ENCODE peak calls at places on chromosomes 11 and 22, in seven cellular contexts. F is A549, M is prostate gland, Q is right cardiac atrium, E is neural progenitor cell, L is kidney, O is transverse colon. B is an unnamed sample.
A peak's percentile ranks its signal among the peaks of the same experiment; 100 is the strongest.

GRCh38 chr11:76753950-76754349 is 29.2 kb upstream of the TSKU start:
- DNase-seq in Q (no peak), O (no peak), F (no peak), L (no peak), E (no peak), M (no peak), B (no peak)

GRCh38 chr11:125091247-125091876 is 20.1 kb downstream of the TMEM218 start:
- DNase-seq in L (no peak), O (no peak), E (peak; percentile 89), Q (no peak), F (peak; percentile 33), M (no peak), B (peak; percentile 56)

GRCh38 chr11:59197990-59198389 is 14.7 kb downstream of the MPEG1 start:
- DNase-seq in E (no peak), L (peak; percentile 98), Q (peak; percentile 89), O (no peak), F (no peak), M (peak; percentile 42), B (peak; percentile 84)

GRCh38 chr11:113796663-113797259 is 17.2 kb downstream of the CLDN25 start:
- DNase-seq in E (peak; percentile 71), L (no peak), M (peak; percentile 66), O (no peak), F (peak; percentile 28), Q (no peak), B (peak; percentile 17)

GRCh38 chr22:17700778-17701177 is 62.2 kb downstream of the BCL2L13 start:
- DNase-seq in Q (no peak), F (no peak), E (no peak), M (no peak), O (no peak), L (no peak), B (no peak)

GRCh38 chr22:20488946-20489345 is 6.6 kb downstream of the KLHL22 start:
- DNase-seq in F (no peak), O (no peak), Q (no peak), M (no peak), E (peak; percentile 6), L (no peak), B (no peak)

GRCh38 chr11:77475206-77475605 is 1.3 kb upstream of the PAK1 start:
- DNase-seq in E (no peak), O (no peak), L (no peak), F (no peak), M (no peak), Q (no peak), B (no peak)

GRCh38 chr11:119481021-119481666 is 58.2 kb upstream of the THY1 start:
- DNase-seq in M (peak; percentile 86), F (peak; percentile 84), Q (peak; percentile 83), O (peak; percentile 82), E (peak; percentile 80), L (peak; percentile 90), B (peak; percentile 91)

GRCh38 chr11:16191212-16191851 is 165.0 kb downstream of the SOX6 start:
- DNase-seq in O (peak; percentile 8), E (no peak), L (no peak), M (no peak), Q (no peak), F (no peak), B (no peak)

GRCh38 chr11:70091651-70092050 is 13.5 kb downstream of the ANO1 start:
- DNase-seq in E (no peak), F (no peak), L (no peak), O (no peak), Q (no peak), M (no peak), B (no peak)

GRCh38 chr11:75733346-75734107 is 15.9 kb downstream of the MOGAT2 start:
- DNase-seq in F (no peak), M (peak; percentile 13), E (peak; percentile 39), Q (peak; percentile 18), O (no peak), L (no peak), B (peak; percentile 95)
- H3K4me1 ChIP-seq in F (no peaks in the 10 kb centered on the region), M (no peaks in the 10 kb centered on the region), E (peaks cover 8% of the 10 kb centered on the region), Q (peaks cover 13% of the 10 kb centered on the region), O (no peaks in the 10 kb centered on the region), L (peaks cover 3% of the 10 kb centered on the region), B (peaks cover 29% of the 10 kb centered on the region)

GRCh38 chr11:1529286-1529685 is 42.7 kb upstream of the MOB2 start:
- DNase-seq in E (no peak), Q (no peak), M (no peak), F (no peak), L (no peak), O (no peak), B (no peak)
- H3K4me1 ChIP-seq in E (no peaks in the 10 kb centered on the region), Q (peaks cover 21% of the 10 kb centered on the region), M (peaks cover 23% of the 10 kb centered on the region), F (no peaks in the 10 kb centered on the region), L (peaks cover 19% of the 10 kb centered on the region), O (peaks cover 11% of the 10 kb centered on the region), B (no peaks in the 10 kb centered on the region)

GRCh38 chr11:44952082-44952481 is 1.4 kb upstream of the TP53I11 start:
- DNase-seq in O (peak; percentile 49), L (no peak), M (no peak), F (no peak), E (no peak), Q (no peak), B (no peak)

GRCh38 chr11:44957051-44957515 is 6.4 kb upstream of the TP53I11 start:
- DNase-seq in E (peak; percentile 67), M (no peak), Q (no peak), O (no peak), F (no peak), L (peak; percentile 69), B (no peak)

GRCh38 chr11:44952500-44953260 is 2.0 kb upstream of the TP53I11 start:
- DNase-seq in M (no peak), L (no peak), E (no peak), O (no peak), F (no peak), Q (no peak), B (no peak)

GRCh38 chr11:44955019-44955738 is 4.5 kb upstream of the TP53I11 start:
- DNase-seq in O (peak; percentile 66), F (peak; percentile 71), Q (peak; percentile 76), L (peak; percentile 86), M (no peak), E (no peak), B (peak; percentile 94)

DNA sequence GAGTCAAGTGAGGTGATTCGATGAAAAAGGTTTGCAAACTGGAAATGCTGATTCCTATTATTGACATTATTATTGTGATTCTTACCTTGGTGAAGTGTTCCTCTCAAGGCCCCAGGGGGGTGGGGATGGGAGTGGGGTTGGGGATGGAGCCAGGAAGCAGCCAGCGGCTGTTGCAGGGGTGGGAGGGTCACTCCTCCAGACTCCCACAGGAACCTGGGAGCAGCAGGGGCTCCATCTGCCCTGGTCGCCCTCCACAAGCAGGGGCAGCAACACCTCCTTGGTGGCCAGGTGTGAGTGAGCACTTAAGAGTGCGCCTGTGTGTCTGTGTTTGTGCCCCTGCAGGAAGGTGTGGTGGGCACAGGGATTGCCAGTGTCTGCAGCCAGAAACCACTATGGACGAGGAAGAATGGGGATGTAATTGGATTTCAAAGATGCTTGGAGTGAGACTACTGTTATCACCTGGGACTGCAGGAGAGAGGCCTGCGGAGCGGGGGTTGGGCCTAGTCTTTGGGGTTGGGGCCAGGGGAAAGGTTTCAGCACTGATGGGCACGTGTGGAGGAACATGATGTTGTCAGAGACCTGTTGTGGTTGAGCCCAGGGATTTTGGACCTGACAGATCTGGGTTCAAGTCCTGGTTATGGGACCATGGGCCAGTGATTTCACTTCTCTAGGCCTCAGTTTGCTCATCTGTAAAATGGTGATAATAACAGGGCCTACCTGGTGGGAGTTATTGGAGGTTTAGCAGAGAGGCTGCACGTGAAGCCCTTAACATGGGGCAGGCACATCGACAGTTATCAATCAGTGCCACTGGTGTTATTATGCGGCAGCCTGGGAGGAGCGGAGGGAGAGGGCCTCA is 3.6 kb upstream of the TP53I11 start:
- DNase-seq in O (no peak), L (no peak), Q (no peak), F (no peak), M (no peak), E (no peak), B (no peak)
- H3K4me1 ChIP-seq in O (peaks cover 5% of the 10 kb centered on the region), L (peaks cover 8% of the 10 kb centered on the region), Q (peaks cover 15% of the 10 kb centered on the region), F (peaks cover 33% of the 10 kb centered on the region), M (peaks cover 4% of the 10 kb centered on the region), E (peaks cover 52% of the 10 kb centered on the region), B (peaks cover 18% of the 10 kb centered on the region)

GRCh38 chr11:131633978-131634377 is 263.6 kb downstream of the NTM start:
- DNase-seq in M (no peak), E (no peak), O (no peak), Q (no peak), L (no peak), F (no peak), B (no peak)

GRCh38 chr11:131626761-131627160 is 256.3 kb downstream of the NTM start:
- DNase-seq in Q (no peak), E (peak; percentile 18), F (no peak), M (no peak), O (no peak), L (no peak), B (no peak)

GRCh38 chr11:131632971-131633370 is 262.6 kb downstream of the NTM start:
- DNase-seq in E (no peak), O (no peak), L (no peak), F (no peak), Q (no peak), M (no peak), B (no peak)

GRCh38 chr11:131628739-131629138 is 258.3 kb downstream of the NTM start:
- DNase-seq in Q (no peak), F (no peak), E (no peak), L (no peak), O (no peak), M (no peak), B (no peak)

DNA sequence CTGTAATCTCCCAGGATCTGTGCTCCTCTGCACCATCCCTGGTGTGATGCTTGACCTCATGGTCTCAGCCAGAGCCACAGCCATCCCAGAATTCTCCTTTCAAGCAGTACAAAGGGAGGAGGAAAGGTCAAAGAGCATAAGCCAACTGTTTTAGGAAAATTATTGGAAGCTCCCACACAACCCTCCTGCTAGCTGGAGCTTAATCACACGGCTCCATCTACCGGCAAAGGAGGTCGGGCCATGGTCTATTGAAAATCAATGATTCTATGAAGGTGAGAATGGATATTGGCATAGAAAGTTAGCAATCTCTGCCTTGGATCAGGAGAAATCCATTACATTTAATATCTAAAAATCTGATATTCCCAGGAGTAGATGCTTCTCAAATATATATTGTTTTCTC is 259.5 kb downstream of the NTM start:
- DNase-seq in O (no peak), Q (no peak), M (no peak), E (no peak), L (no peak), F (no peak), B (no peak)
- H3K4me1 ChIP-seq in O (no peaks in the 10 kb centered on the region), Q (no peaks in the 10 kb centered on the region), M (no peaks in the 10 kb centered on the region), E (no peaks in the 10 kb centered on the region), L (no peaks in the 10 kb centered on the region), F (no peaks in the 10 kb centered on the region), B (peaks cover 5% of the 10 kb centered on the region)